ENCODE peak calls at places on chromosomes 3 and 15, in seven cellular contexts. One of them, this sample, is unnamed.
A peak's percentile ranks its signal among the peaks of the same experiment; 100 is the strongest.

GRCh38 chr15:63079938-63080626 is 37.5 kb downstream of the TPM1 start:
- DNase-seq in stimulated activated CD8-positive, alpha-beta memory T cell treated with anti-CD3 and anti-CD28 coated beads, Interleukin-15, amount 100 ng/mL, for 4 hours: no peak
- DNase-seq in AG04450: no peak
- DNase-seq in caudate nucleus: no peak
- DNase-seq in ovary: no peak
- DNase-seq in SIG-M5: no peak
- DNase-seq in activated T-cell treated with anti-CD3 and anti-CD28 coated beads for 48 hours: no peak
- DNase-seq in this sample: no peak

GRCh38 chr3:3778641-3779270 is 20.5 kb upstream of the LRRN1 start:
- DNase-seq in stimulated activated CD8-positive, alpha-beta memory T cell treated with anti-CD3 and anti-CD28 coated beads, Interleukin-15, amount 100 ng/mL, for 4 hours: no peak
- DNase-seq in AG04450: no peak
- DNase-seq in caudate nucleus: no peak
- DNase-seq in ovary: no peak
- DNase-seq in SIG-M5: no peak
- DNase-seq in activated T-cell treated with anti-CD3 and anti-CD28 coated beads for 48 hours: no peak
- DNase-seq in this sample: no peak

GRCh38 chr3:138418556-138419206 is 15.7 kb upstream of the ESYT3 start:
- DNase-seq in stimulated activated CD8-positive, alpha-beta memory T cell treated with anti-CD3 and anti-CD28 coated beads, Interleukin-15, amount 100 ng/mL, for 4 hours: no peak
- DNase-seq in AG04450: no peak
- DNase-seq in caudate nucleus: no peak
- DNase-seq in ovary: no peak
- DNase-seq in SIG-M5: no peak
- DNase-seq in activated T-cell treated with anti-CD3 and anti-CD28 coated beads for 48 hours: no peak
- DNase-seq in this sample: no peak

GRCh38 chr3:29144807-29145206 is 136.1 kb upstream of the RBMS3 start:
- DNase-seq in stimulated activated CD8-positive, alpha-beta memory T cell treated with anti-CD3 and anti-CD28 coated beads, Interleukin-15, amount 100 ng/mL, for 4 hours: no peak
- DNase-seq in AG04450: peak; percentile 34
- DNase-seq in caudate nucleus: no peak
- DNase-seq in ovary: peak; percentile 41
- DNase-seq in SIG-M5: no peak
- DNase-seq in activated T-cell treated with anti-CD3 and anti-CD28 coated beads for 48 hours: no peak
- DNase-seq in this sample: no peak

GRCh38 chr15:36428102-36428845 is 151.2 kb upstream of the CDIN1 start:
- DNase-seq in stimulated activated CD8-positive, alpha-beta memory T cell treated with anti-CD3 and anti-CD28 coated beads, Interleukin-15, amount 100 ng/mL, for 4 hours: no peak
- DNase-seq in AG04450: peak; percentile 98
- DNase-seq in caudate nucleus: no peak
- DNase-seq in ovary: no peak
- DNase-seq in SIG-M5: no peak
- DNase-seq in activated T-cell treated with anti-CD3 and anti-CD28 coated beads for 48 hours: no peak
- DNase-seq in this sample: no peak

GRCh38 chr15:31164573-31164912 is 63.0 kb upstream of the TRPM1 start:
- DNase-seq in stimulated activated CD8-positive, alpha-beta memory T cell treated with anti-CD3 and anti-CD28 coated beads, Interleukin-15, amount 100 ng/mL, for 4 hours: no peak
- DNase-seq in AG04450: no peak
- DNase-seq in caudate nucleus: no peak
- DNase-seq in ovary: no peak
- DNase-seq in SIG-M5: no peak
- DNase-seq in activated T-cell treated with anti-CD3 and anti-CD28 coated beads for 48 hours: no peak
- DNase-seq in this sample: no peak

GRCh38 chr3:15964605-15965061 is 166.9 kb upstream of the ANKRD28 start:
- DNase-seq in stimulated activated CD8-positive, alpha-beta memory T cell treated with anti-CD3 and anti-CD28 coated beads, Interleukin-15, amount 100 ng/mL, for 4 hours: no peak
- DNase-seq in AG04450: no peak
- DNase-seq in caudate nucleus: no peak
- DNase-seq in ovary: peak; percentile 44
- DNase-seq in SIG-M5: no peak
- DNase-seq in activated T-cell treated with anti-CD3 and anti-CD28 coated beads for 48 hours: no peak
- DNase-seq in this sample: no peak

GRCh38 chr15:40927497-40928346 is 1.4 kb upstream of the DLL4 start:
- DNase-seq in stimulated activated CD8-positive, alpha-beta memory T cell treated with anti-CD3 and anti-CD28 coated beads, Interleukin-15, amount 100 ng/mL, for 4 hours: no peak
- DNase-seq in AG04450: no peak
- DNase-seq in caudate nucleus: no peak
- DNase-seq in ovary: no peak
- DNase-seq in SIG-M5: no peak
- DNase-seq in activated T-cell treated with anti-CD3 and anti-CD28 coated beads for 48 hours: no peak
- DNase-seq in this sample: no peak

GRCh38 chr15:94930945-94931344 is 699.6 kb downstream of the MCTP2 start:
- DNase-seq in stimulated activated CD8-positive, alpha-beta memory T cell treated with anti-CD3 and anti-CD28 coated beads, Interleukin-15, amount 100 ng/mL, for 4 hours: no peak
- DNase-seq in AG04450: no peak
- DNase-seq in caudate nucleus: no peak
- DNase-seq in ovary: no peak
- DNase-seq in SIG-M5: no peak
- DNase-seq in activated T-cell treated with anti-CD3 and anti-CD28 coated beads for 48 hours: no peak
- DNase-seq in this sample: no peak

GRCh38 chr3:62143843-62144450 is 229.4 kb downstream of the FEZF2 start:
- DNase-seq in stimulated activated CD8-positive, alpha-beta memory T cell treated with anti-CD3 and anti-CD28 coated beads, Interleukin-15, amount 100 ng/mL, for 4 hours: no peak
- DNase-seq in AG04450: no peak
- DNase-seq in caudate nucleus: no peak
- DNase-seq in ovary: no peak
- DNase-seq in SIG-M5: no peak
- DNase-seq in activated T-cell treated with anti-CD3 and anti-CD28 coated beads for 48 hours: no peak
- DNase-seq in this sample: no peak

GRCh38 chr15:42504631-42505030 is 9.2 kb downstream of the SNAP23 start:
- DNase-seq in stimulated activated CD8-positive, alpha-beta memory T cell treated with anti-CD3 and anti-CD28 coated beads, Interleukin-15, amount 100 ng/mL, for 4 hours: no peak
- DNase-seq in AG04450: no peak
- DNase-seq in caudate nucleus: no peak
- DNase-seq in ovary: no peak
- DNase-seq in SIG-M5: no peak
- DNase-seq in activated T-cell treated with anti-CD3 and anti-CD28 coated beads for 48 hours: no peak
- DNase-seq in this sample: no peak

GRCh38 chr3:37174532-37175126 is at the start of gene LRRFIP2:
- DNase-seq in stimulated activated CD8-positive, alpha-beta memory T cell treated with anti-CD3 and anti-CD28 coated beads, Interleukin-15, amount 100 ng/mL, for 4 hours: no peak
- DNase-seq in AG04450: no peak
- DNase-seq in caudate nucleus: no peak
- DNase-seq in ovary: no peak
- DNase-seq in SIG-M5: no peak
- DNase-seq in activated T-cell treated with anti-CD3 and anti-CD28 coated beads for 48 hours: no peak
- DNase-seq in this sample: no peak